ENCODE peak calls at places on chromosomes 6 and 20, in four cellular contexts. Y, W, D and X are unnamed samples.
A peak's percentile ranks its signal among the peaks of the same experiment; 100 is the strongest.

GRCh38 chr6:106568518-106568917 is 60.8 kb downstream of the RTN4IP1 start:
- DNase-seq in Y (no peak), W (no peak), D (no peak), X (no peak)

GRCh38 chr6:2766767-2767314 is 1.6 kb downstream of the WRNIP1 start:
- DNase-seq in Y (peak; percentile 33), W (no peak), D (no peak), X (no peak)

GRCh38 chr20:4470375-4470774 is 251.3 kb upstream of the PRND start:
- DNase-seq in Y (peak; percentile 69), W (no peak), D (no peak), X (no peak)

GRCh38 chr6:165448210-165448609 is 138.8 kb upstream of the C6orf118 start:
- DNase-seq in Y (no peak), W (no peak), D (peak; percentile 29), X (no peak)

GRCh38 chr6:137638926-137639706 is 144.9 kb upstream of the OLIG3 start:
- DNase-seq in Y (no peak), W (no peak), D (no peak), X (no peak)

GRCh38 chr6:146913842-146914562 is 290.2 kb upstream of the STXBP5 start:
- DNase-seq in Y (peak; percentile 100), W (no peak), D (peak; percentile 91), X (peak; percentile 90)

GRCh38 chr6:134063966-134064445 is 11.6 kb upstream of the SLC2A12 start:
- DNase-seq in Y (peak; percentile 86), W (peak; percentile 43), D (no peak), X (no peak)

GRCh38 chr6:159008656-159009288 is 8.8 kb upstream of the RSPH3 start:
- DNase-seq in Y (peak; percentile 57), W (no peak), D (no peak), X (no peak)

GRCh38 chr6:56749632-56750151 is 107.0 kb upstream of the DST start:
- DNase-seq in Y (peak; percentile 62), W (no peak), D (no peak), X (no peak)

GRCh38 chr20:1479831-1480595 is 11.2 kb downstream of the SIRPB2 start:
- DNase-seq in Y (no peak), W (no peak), D (no peak), X (no peak)

GRCh38 chr20:17518339-17519052 is 12.7 kb downstream of the BFSP1 start:
- DNase-seq in Y (no peak), W (no peak), D (no peak), X (peak; percentile 36)

GRCh38 chr20:50067018-50067417 is 45.9 kb downstream of the UBE2V1 start:
- DNase-seq in Y (no peak), W (no peak), D (no peak), X (no peak)

GRCh38 chr20:50843331-50844276 is 48.7 kb downstream of the BCAS4 start:
- DNase-seq in Y (no peak), W (no peak), D (peak; percentile 74), X (no peak)

GRCh38 chr6:134381926-134382325 is 64.0 kb upstream of the SGK1 start:
- DNase-seq in Y (no peak), W (no peak), D (no peak), X (no peak)

GRCh38 chr20:62929051-62929538 is 2.8 kb upstream of the DIDO1 start:
- DNase-seq in Y (peak; percentile 56), W (peak; percentile 69), D (peak; percentile 89), X (no peak)

GRCh38 chr20:38305541-38305940 is 1.6 kb downstream of the BPI start:
- DNase-seq in Y (no peak), W (no peak), D (no peak), X (no peak)

GRCh38 chr6:82205793-82206425 is 41.6 kb downstream of the IBTK start:
- DNase-seq in Y (peak; percentile 47), W (no peak), D (no peak), X (no peak)

GRCh38 chr6:131982740-131983259 is 31.6 kb upstream of the CCN2 start:
- DNase-seq in Y (peak; percentile 93), W (no peak), D (no peak), X (no peak)

GRCh38 chr6:10373642-10374359 is 41.1 kb downstream of the TFAP2A start:
- DNase-seq in Y (no peak), W (no peak), D (no peak), X (no peak)

GRCh38 chr6:127515234-127515793 is 3.8 kb downstream of the MTCL3 start:
- DNase-seq in Y (peak; percentile 28), W (no peak), D (no peak), X (no peak)

GRCh38 chr20:6705106-6705766 is 62.2 kb upstream of the BMP2 start:
- DNase-seq in Y (no peak), W (peak; percentile 13), D (no peak), X (no peak)

GRCh38 chr6:105041880-105042279 is 85.0 kb downstream of the LIN28B start:
- DNase-seq in Y (no peak), W (no peak), D (no peak), X (no peak)

GRCh38 chr6:19637010-19637409 is 200.2 kb upstream of the ID4 start:
- DNase-seq in Y (no peak), W (no peak), D (no peak), X (no peak)

GRCh38 chr6:3458706-3459421 is 2.0 kb upstream of the SLC22A23 start:
- DNase-seq in Y (no peak), W (no peak), D (no peak), X (no peak)

GRCh38 chr6:161067749-161068148 is 76.2 kb downstream of the MAP3K4 start:
- DNase-seq in Y (no peak), W (no peak), D (no peak), X (no peak)

GRCh38 chr6:155943635-155944034 is 488.0 kb upstream of the NOX3 start:
- DNase-seq in Y (peak; percentile 7), W (no peak), D (no peak), X (no peak)

GRCh38 chr6:139635401-139636130 is 261.1 kb upstream of the CITED2 start:
- DNase-seq in Y (no peak), W (no peak), D (peak; percentile 43), X (no peak)